ENCODE peak calls at places on chromosomes 6 and 20, in five cellular contexts. J is HAP-1, U is lung, B is IMR-90, H is psoas muscle. O is an unnamed sample. For H3K9me3, the result is how much of the 10 kb centered on the place peaks cover.

GRCh38 chr6:122808121-122808885 is 19.2 kb downstream of the SMPDL3A start:
- DNase-seq in U (no peak), J (no peak), H (no peak), B (no peak), O (no peak)

GRCh38 chr20:53658973-53659372 is 65.3 kb upstream of the ZNF217 start:
- DNase-seq in U (no peak), H (no peak), J (no peak), B (no peak), O (no peak)

GRCh38 chr20:51462566-51463276 is 79.8 kb downstream of the NFATC2 start:
- DNase-seq in H (peak), U (peak), B (peak), J (no peak), O (no peak)

GRCh38 chr6:3887150-3887700 is 38.1 kb downstream of the FAM50B start:
- DNase-seq in U (no peak), J (no peak), H (no peak), B (peak), O (peak)

GRCh38 chr20:1430004-1430451 is 36.6 kb downstream of the NSFL1C start:
- DNase-seq in J (no peak), B (peak), U (no peak), H (no peak), O (no peak)

GRCh38 chr6:35262596-35262995 is 3.1 kb downstream of the ZNF76 start:
- DNase-seq in J (no peak), B (peak), U (no peak), H (no peak), O (no peak)

GRCh38 chr6:21999012-21999528 is 297.8 kb downstream of the PRL start:
- DNase-seq in H (no peak), B (peak), J (no peak), U (no peak), O (no peak)

GRCh38 chr20:652611-653109 is 340 bp downstream of the SRXN1 start:
- DNase-seq in U (no peak), B (peak), H (no peak), J (no peak), O (no peak)

DNA sequence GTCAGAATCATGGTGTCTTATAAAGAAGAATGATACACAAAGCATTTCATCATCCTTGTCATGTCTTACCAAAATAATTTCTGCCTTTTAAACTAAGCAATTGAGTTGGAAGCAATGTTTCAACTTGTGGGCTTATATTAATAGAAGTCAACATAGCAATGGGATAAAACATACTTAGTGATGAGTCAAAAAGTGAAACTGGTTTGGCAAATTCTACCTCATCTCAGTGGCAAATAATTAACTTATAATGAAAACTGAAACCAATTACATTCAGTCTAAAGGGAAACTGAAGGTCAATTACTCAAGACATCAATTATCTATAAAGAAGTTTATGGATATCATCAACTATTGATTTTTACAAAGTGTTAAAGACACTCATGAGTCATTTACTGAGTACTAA is 463.8 kb downstream of the BMP2 start:
- DNase-seq in H (no peak), J (no peak), U (no peak), B (no peak), O (no peak)
- H3K9me3 ChIP-seq in H (under half), J (under half), U (under half), B (under half), O (under half)

GRCh38 chr20:31278178-31278577 is 20.7 kb downstream of the DEFB115 start:
- DNase-seq in B (no peak), U (no peak), J (no peak), H (no peak), O (no peak)
- H3K9me3 ChIP-seq in B (under half), U (under half), J (under half), H (under half), O (under half)

DNA sequence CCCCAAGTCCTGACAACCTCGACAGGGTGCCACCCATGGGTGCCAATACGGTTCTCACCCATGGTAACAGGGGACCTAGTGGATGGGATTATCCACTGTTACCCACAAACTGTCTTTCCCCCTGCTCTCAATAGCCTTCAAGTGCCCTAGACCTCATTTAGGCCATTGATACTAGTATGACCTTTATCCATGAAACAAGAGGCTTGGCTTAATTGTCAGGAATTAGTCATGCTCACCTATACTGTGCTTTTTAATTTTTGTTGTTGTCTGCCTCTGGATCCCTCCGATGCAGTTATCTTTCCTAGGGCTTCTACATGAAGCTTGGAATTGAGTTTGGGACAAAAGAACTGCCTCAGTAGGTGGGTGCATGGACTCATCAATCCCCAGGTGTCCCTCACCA is 11.8 kb upstream of the IL22RA2 start:
- DNase-seq in B (no peak), J (no peak), H (no peak), U (no peak), O (no peak)
- H3K9me3 ChIP-seq in B (under half), J (under half), H (under half), U (under half), O (half or more)

DNA sequence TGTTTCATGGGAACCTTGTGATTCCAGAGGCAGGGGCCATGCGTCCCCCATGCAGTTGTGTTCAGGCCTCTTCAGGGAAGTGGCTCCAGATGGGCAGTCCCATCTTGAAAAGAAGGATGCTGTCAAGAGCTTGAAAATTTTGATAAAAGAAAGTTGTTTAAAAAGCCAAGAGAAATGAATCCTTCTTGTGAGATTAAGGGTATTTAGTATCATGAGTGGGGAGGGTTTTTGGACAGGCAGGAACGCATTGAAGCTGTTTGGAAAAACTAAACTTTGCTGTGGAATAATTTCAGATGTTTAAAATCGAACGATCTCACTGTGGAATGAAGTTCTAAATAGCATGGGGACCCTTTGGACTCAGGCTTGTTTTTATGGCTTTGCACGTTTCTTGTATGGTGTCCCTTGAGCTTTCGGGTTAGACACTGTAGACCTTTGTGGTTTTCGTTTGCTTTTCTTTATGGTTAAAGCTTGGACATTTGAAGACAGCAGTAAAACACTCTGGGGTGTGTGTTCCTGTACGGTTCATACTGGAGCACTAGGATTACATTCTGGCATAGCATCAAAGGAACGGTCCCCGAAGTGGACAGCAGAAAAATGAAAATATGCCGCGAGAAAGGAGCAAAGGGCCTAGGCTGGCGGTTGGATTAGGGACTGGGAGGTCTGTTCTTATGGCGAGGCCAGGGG is 18.2 kb downstream of the KIF25 start:
- DNase-seq in J (no peak), U (no peak), B (no peak), H (no peak), O (no peak)
- H3K9me3 ChIP-seq in J (under half), U (under half), B (under half), H (under half), O (under half)

DNA sequence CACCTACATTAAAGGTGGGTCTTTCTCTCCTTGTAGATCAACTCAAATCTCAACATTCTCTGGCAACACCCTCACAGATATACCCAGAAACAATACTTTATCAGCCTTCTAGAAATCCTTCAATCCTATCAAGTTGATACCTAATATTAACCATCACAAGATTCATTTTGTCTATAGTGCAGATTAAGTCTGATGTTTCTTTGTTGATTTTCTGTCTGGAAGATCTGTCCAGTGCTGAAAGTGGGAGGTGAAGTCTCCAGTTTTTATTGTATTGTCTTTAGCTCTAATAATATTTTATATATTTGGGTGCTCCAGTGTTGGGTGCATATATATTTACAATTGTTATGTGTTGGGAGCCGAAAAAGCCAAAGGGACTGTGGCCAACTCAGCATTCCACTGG is 493.9 kb upstream of the ADGRB3 start:
- DNase-seq in U (no peak), J (no peak), H (no peak), B (no peak), O (no peak)
- H3K9me3 ChIP-seq in U (under half), J (under half), H (under half), B (under half), O (under half)

GRCh38 chr20:16553161-16553560 is 20.1 kb downstream of the KIF16B start:
- DNase-seq in H (no peak), J (no peak), B (no peak), U (no peak), O (no peak)

GRCh38 chr20:16554766-16555543 is 18.3 kb downstream of the KIF16B start:
- DNase-seq in B (no peak), H (no peak), J (no peak), U (no peak), O (peak)

GRCh38 chr20:16555754-16556153 is 17.5 kb downstream of the KIF16B start:
- DNase-seq in J (no peak), U (no peak), H (no peak), B (no peak), O (no peak)

GRCh38 chr20:16551601-16552419 is 21.4 kb downstream of the KIF16B start:
- DNase-seq in U (no peak), B (peak), J (no peak), H (no peak), O (peak)

DNA sequence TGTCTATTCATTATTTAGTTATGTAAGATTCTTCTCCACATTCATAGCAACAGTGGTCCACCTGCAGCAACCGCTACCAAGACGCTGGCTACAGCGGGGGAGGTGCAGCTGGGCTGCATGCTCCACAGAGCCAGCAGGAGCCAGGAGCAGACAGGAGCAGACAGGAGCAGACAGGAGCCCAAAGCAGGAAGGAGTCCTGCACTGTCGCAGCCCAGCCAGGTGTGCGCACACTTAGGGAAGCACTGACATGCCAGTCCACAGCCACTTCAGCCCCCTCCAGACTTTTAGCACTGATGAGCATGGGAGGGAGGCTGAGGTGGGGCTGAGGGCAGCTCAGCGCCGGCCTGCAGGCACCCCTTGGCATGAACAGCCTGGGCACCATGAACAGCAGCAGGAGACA is 19.6 kb downstream of the KIF16B start:
- DNase-seq in B (no peak), U (no peak), J (no peak), H (no peak), O (no peak)
- H3K9me3 ChIP-seq in B (under half), U (under half), J (under half), H (under half), O (under half)

DNA sequence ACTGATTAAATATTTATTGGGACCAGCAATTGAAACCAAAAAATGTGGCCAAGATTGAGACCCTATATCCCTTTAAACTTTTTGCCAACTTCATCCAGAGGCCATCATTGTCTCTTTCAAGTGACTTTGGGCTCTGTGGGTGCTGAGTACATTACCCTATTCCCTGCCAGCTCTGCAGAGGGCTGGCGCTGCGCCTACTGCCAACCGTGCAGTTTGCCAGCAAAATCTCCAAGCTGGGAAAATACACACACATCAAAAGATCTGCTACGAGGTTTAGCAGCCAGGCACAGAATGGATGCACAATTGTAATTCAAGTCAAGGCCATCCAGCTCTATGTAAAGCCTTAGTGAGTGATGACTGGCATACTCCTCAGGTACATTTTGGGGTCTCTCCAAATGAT is 125.0 kb downstream of the CBLN4 start:
- DNase-seq in B (no peak), H (no peak), U (no peak), J (no peak), O (no peak)
- H3K9me3 ChIP-seq in B (under half), H (under half), U (under half), J (under half), O (under half)

GRCh38 chr6:165233089-165233488 is 76.3 kb downstream of the C6orf118 start:
- DNase-seq in H (no peak), B (no peak), U (no peak), J (no peak), O (no peak)
- H3K9me3 ChIP-seq in H (under half), B (under half), U (under half), J (under half), O (under half)

GRCh38 chr6:132977413-132977812 is 163.0 kb downstream of the RPS12 start:
- DNase-seq in B (peak), U (no peak), H (no peak), J (no peak), O (no peak)
- H3K9me3 ChIP-seq in B (under half), U (under half), H (under half), J (under half), O (under half)

DNA sequence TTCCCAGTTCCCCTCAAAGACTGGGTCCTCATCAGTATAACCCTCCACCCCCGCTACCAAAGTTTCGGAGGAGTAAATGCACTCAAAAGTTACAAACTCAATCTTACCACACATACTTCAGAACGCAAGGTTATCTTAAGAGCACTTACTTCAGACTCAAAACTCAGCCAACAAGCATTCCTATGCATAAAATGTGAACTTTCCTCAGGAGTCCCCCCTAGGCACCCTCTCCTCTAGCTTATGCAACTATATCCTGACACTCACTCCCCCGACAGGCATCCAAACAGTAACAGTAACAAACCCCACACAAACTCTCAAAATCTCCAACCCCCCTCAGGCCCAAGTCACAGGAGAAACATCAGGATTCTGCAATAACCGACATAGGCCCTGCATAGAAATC is 11.2 kb upstream of the ADTRP start:
- DNase-seq in H (no peak), J (no peak), U (no peak), B (no peak), O (no peak)
- H3K9me3 ChIP-seq in H (under half), J (under half), U (under half), B (under half), O (under half)

O was measured in PC-9.